ENCODE peak calls at places on chromosome 19, in four cellular contexts. One of them, this sample, is unnamed.

GRCh38 chr19:5826531-5827341 is 12.8 kb downstream of the FUT6 start:
- DNase-seq in GM12878: no peak
- DNase-seq in H1: peak
- DNase-seq in HepG2: peak
- DNase-seq in this sample: peak

GRCh38 chr19:4304509-4305252 is at the start of gene FSD1:
- DNase-seq in H1: peak
- DNase-seq in HepG2: no peak
- DNase-seq in GM12878: no peak
- DNase-seq in this sample: peak

GRCh38 chr19:13526552-13526951 is 20.3 kb upstream of the CACNA1A start:
- DNase-seq in GM12878: no peak
- DNase-seq in H1: peak
- DNase-seq in HepG2: no peak
- DNase-seq in this sample: no peak

GRCh38 chr19:32017341-32017948 is 328.0 kb upstream of the ZNF507 start:
- DNase-seq in GM12878: no peak
- DNase-seq in HepG2: no peak
- DNase-seq in H1: no peak
- DNase-seq in this sample: no peak

GRCh38 chr19:10603873-10604459 is 16.9 kb upstream of the AP1M2 start:
- DNase-seq in GM12878: peak
- DNase-seq in HepG2: no peak
- DNase-seq in H1: no peak
- DNase-seq in this sample: peak

GRCh38 chr19:48064509-48064908 is 20.6 kb upstream of the CABP5 start:
- DNase-seq in HepG2: no peak
- DNase-seq in GM12878: no peak
- DNase-seq in H1: no peak
- DNase-seq in this sample: no peak

GRCh38 chr19:46493236-46494114 is 2.2 kb downstream of the PNMA8B start:
- DNase-seq in GM12878: no peak
- DNase-seq in H1: peak
- DNase-seq in HepG2: no peak
- DNase-seq in this sample: peak

GRCh38 chr19:532578-533484 is 1.3 kb downstream of the CDC34 start:
- DNase-seq in GM12878: no peak
- DNase-seq in H1: peak
- DNase-seq in HepG2: peak
- DNase-seq in this sample: peak

GRCh38 chr19:50022823-50023222 is 2.3 kb downstream of the VRK3 start:
- DNase-seq in HepG2: peak
- DNase-seq in H1: no peak
- DNase-seq in GM12878: no peak
- DNase-seq in this sample: no peak

DNA sequence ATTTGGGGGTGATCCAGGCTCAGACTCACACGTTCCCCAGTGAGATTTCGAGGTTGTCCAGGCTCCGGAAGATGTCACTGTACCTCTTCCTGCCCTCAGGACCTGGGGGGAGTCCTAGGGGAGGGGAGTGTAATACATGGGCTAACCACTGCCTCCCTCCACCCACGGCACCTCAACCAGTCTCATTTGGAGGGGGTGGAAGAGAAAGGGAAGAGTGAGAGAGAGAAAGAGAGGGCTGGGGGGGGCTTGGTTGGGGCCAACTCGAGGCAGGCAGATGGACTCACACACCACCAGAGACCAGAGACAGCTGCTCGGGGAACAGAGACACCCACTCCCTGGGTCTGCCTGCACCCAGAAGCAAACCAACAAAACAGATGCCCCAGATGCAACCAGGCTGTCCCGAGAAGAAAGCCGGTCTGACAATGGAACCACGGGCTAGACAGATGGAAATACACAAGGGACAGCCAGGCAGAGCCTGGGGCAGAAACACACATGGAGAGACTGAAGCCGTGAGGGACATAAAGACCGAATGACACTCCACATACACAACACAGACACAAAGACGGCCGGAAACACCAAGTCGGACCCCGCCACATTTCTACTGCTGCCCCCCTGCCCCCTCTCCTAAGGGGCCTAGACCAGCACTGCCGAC is 825 bp downstream of the GMIP start:
- DNase-seq in GM12878: no peak
- DNase-seq in HepG2: no peak
- DNase-seq in H1: no peak
- DNase-seq in this sample: peak
- TF ChIP-seq TCF12 in GM12878: no peak
- TF ChIP-seq TCF12 in HepG2: no peak
- TF ChIP-seq TCF12 in H1: no peak
- TF ChIP-seq TCF12 in this sample: no peak

GRCh38 chr19:8592231-8593009 is 15.2 kb upstream of the MYO1F start:
- DNase-seq in H1: peak
- DNase-seq in HepG2: no peak
- DNase-seq in GM12878: no peak
- DNase-seq in this sample: peak
- TF ChIP-seq TCF12 in H1: no peak
- TF ChIP-seq TCF12 in HepG2: no peak
- TF ChIP-seq TCF12 in GM12878: no peak
- TF ChIP-seq TCF12 in this sample: no peak

GRCh38 chr19:16970821-16971220 is 55.8 kb downstream of the CPAMD8 start:
- DNase-seq in H1: no peak
- DNase-seq in GM12878: no peak
- DNase-seq in HepG2: no peak
- DNase-seq in this sample: no peak
- TF ChIP-seq TCF12 in H1: no peak
- TF ChIP-seq TCF12 in GM12878: no peak
- TF ChIP-seq TCF12 in HepG2: no peak
- TF ChIP-seq TCF12 in this sample: no peak

DNA sequence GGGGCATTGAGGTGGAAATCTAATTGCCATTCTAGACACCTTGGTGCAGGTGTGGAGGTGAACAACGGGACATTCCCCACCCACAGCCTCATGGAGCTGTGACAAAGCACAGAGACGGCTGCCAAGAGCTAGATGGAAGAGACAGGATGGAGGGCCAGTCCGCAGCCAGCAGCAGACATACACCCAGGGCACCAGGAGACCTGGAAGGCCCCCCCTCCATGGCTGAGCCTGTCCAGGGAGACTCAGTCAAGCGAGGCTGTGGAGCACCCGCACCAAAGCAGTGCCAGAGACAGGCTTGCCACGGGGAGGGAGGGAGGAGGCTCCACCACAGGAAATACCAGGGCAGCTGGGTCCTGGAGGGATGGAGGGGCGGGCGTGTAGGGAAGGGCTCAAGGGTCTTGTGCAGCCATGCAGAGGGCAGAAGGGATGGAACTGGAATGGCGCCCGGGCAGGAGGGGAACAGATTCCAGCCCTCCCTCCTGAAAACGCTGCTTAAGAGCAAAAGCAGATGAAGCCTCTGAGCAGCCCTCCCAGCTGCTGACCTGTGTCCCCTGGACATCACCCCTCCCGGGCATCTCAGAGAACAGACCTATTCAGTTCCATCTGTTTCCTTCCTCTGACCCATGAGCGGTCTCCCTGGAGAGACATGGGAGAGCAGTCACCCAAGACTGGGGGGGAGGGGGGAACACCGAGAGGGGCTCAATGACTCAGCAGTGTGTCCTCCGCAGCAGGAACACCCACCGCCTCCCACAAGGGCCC is 14.4 kb downstream of the EPS15L1 start:
- DNase-seq in HepG2: peak
- DNase-seq in H1: peak
- DNase-seq in GM12878: no peak
- DNase-seq in this sample: peak
- TF ChIP-seq TCF12 in HepG2: no peak
- TF ChIP-seq TCF12 in H1: no peak
- TF ChIP-seq TCF12 in GM12878: no peak
- TF ChIP-seq TCF12 in this sample: peak